ENCODE peak calls at places on chromosomes 16 and 17, in six cellular contexts. One of them, this sample, is unnamed.

GRCh38 chr16:12609937-12610699 is 193.6 kb downstream of the CPPED1 start:
- DNase-seq in mesenchymal stem cell: no peak
- DNase-seq in HL-60: no peak
- DNase-seq in GM12878: no peak
- DNase-seq in CD8-positive, alpha-beta T cell: no peak
- DNase-seq in ovary: no peak
- DNase-seq in this sample: no peak

GRCh38 chr17:80123791-80124190 is 22.4 kb downstream of the GAA start:
- DNase-seq in ovary: no peak
- DNase-seq in mesenchymal stem cell: no peak
- DNase-seq in GM12878: no peak
- DNase-seq in HL-60: no peak
- DNase-seq in CD8-positive, alpha-beta T cell: no peak
- DNase-seq in this sample: no peak

GRCh38 chr16:81709369-81709900 is 69.7 kb upstream of the PLCG2 start:
- DNase-seq in mesenchymal stem cell: no peak
- DNase-seq in ovary: no peak
- DNase-seq in CD8-positive, alpha-beta T cell: no peak
- DNase-seq in HL-60: no peak
- DNase-seq in GM12878: no peak
- DNase-seq in this sample: no peak

GRCh38 chr17:30199600-30199999 is 35.9 kb downstream of the SLC6A4 start:
- DNase-seq in mesenchymal stem cell: no peak
- DNase-seq in ovary: no peak
- DNase-seq in CD8-positive, alpha-beta T cell: no peak
- DNase-seq in HL-60: no peak
- DNase-seq in GM12878: no peak
- DNase-seq in this sample: no peak

GRCh38 chr16:15757630-15758251 is 99.1 kb downstream of the MYH11 start:
- DNase-seq in CD8-positive, alpha-beta T cell: no peak
- DNase-seq in mesenchymal stem cell: no peak
- DNase-seq in ovary: no peak
- DNase-seq in GM12878: no peak
- DNase-seq in HL-60: no peak
- DNase-seq in this sample: no peak

GRCh38 chr17:41176744-41177387 is 1.2 kb downstream of the KRTAP4-2 start:
- DNase-seq in GM12878: no peak
- DNase-seq in mesenchymal stem cell: no peak
- DNase-seq in ovary: no peak
- DNase-seq in CD8-positive, alpha-beta T cell: no peak
- DNase-seq in HL-60: no peak
- DNase-seq in this sample: no peak

GRCh38 chr17:76560036-76560876 is 20.4 kb downstream of the PRCD start:
- DNase-seq in HL-60: no peak
- DNase-seq in ovary: no peak
- DNase-seq in CD8-positive, alpha-beta T cell: no peak
- DNase-seq in mesenchymal stem cell: peak; percentile 29
- DNase-seq in GM12878: no peak
- DNase-seq in this sample: no peak

GRCh38 chr17:10292057-10292931 is 80.5 kb downstream of the MYH13 start:
- DNase-seq in GM12878: peak; percentile 20
- DNase-seq in mesenchymal stem cell: peak; percentile 38
- DNase-seq in CD8-positive, alpha-beta T cell: no peak
- DNase-seq in ovary: no peak
- DNase-seq in HL-60: no peak
- DNase-seq in this sample: peak; percentile 59

GRCh38 chr16:67183-67791 is 5.1 kb downstream of the RHBDF1 start:
- DNase-seq in CD8-positive, alpha-beta T cell: no peak
- DNase-seq in mesenchymal stem cell: no peak
- DNase-seq in ovary: no peak
- DNase-seq in HL-60: no peak
- DNase-seq in GM12878: no peak
- DNase-seq in this sample: no peak

GRCh38 chr17:65181237-65182061 is 44.3 kb downstream of the RGS9 start:
- DNase-seq in ovary: no peak
- DNase-seq in mesenchymal stem cell: no peak
- DNase-seq in GM12878: peak; percentile 90
- DNase-seq in HL-60: peak; percentile 16
- DNase-seq in CD8-positive, alpha-beta T cell: peak; percentile 13
- DNase-seq in this sample: no peak

GRCh38 chr16:70638814-70639792 is 7.3 kb upstream of the IL34 start:
- DNase-seq in GM12878: no peak
- DNase-seq in CD8-positive, alpha-beta T cell: no peak
- DNase-seq in ovary: peak; percentile 29
- DNase-seq in mesenchymal stem cell: peak; percentile 98
- DNase-seq in HL-60: no peak
- DNase-seq in this sample: peak; percentile 49
- H3K27ac ChIP-seq in GM12878: no peak overlapping the region
- H3K27ac ChIP-seq in CD8-positive, alpha-beta T cell: no peak overlapping the region
- H3K27ac ChIP-seq in ovary: no peak overlapping the region
- H3K27ac ChIP-seq in mesenchymal stem cell: no peak overlapping the region
- H3K27ac ChIP-seq in HL-60: no peak overlapping the region
- H3K27ac ChIP-seq in this sample: peak overlapping the region; percentile 40

GRCh38 chr16:1650131-1650530 is 27.9 kb upstream of the JPT2 start:
- DNase-seq in mesenchymal stem cell: no peak
- DNase-seq in HL-60: no peak
- DNase-seq in ovary: no peak
- DNase-seq in CD8-positive, alpha-beta T cell: no peak
- DNase-seq in GM12878: no peak
- DNase-seq in this sample: no peak
- H3K4me3 ChIP-seq in mesenchymal stem cell: no peak overlapping the region
- H3K4me3 ChIP-seq in HL-60: no peak overlapping the region
- H3K4me3 ChIP-seq in ovary: no peak overlapping the region
- H3K4me3 ChIP-seq in CD8-positive, alpha-beta T cell: no peak overlapping the region
- H3K4me3 ChIP-seq in GM12878: no peak overlapping the region
- H3K4me3 ChIP-seq in this sample: no peak overlapping the region

GRCh38 chr17:36641877-36642845 is 40.8 kb downstream of the MRM1 start:
- DNase-seq in ovary: no peak
- DNase-seq in CD8-positive, alpha-beta T cell: no peak
- DNase-seq in GM12878: no peak
- DNase-seq in HL-60: no peak
- DNase-seq in mesenchymal stem cell: no peak
- DNase-seq in this sample: no peak
- H3K27me3 ChIP-seq in ovary: no peaks in the 10 kb centered on the region
- H3K27me3 ChIP-seq in CD8-positive, alpha-beta T cell: peaks cover 27% of the 10 kb centered on the region
- H3K27me3 ChIP-seq in GM12878: peaks cover 18% of the 10 kb centered on the region
- H3K27me3 ChIP-seq in HL-60: peaks cover 42% of the 10 kb centered on the region
- H3K27me3 ChIP-seq in mesenchymal stem cell: peaks cover 98% of the 10 kb centered on the region
- H3K27me3 ChIP-seq in this sample: no peaks in the 10 kb centered on the region

GRCh38 chr17:82232876-82233785 is 4.3 kb downstream of the SLC16A3 start:
- DNase-seq in mesenchymal stem cell: no peak
- DNase-seq in CD8-positive, alpha-beta T cell: no peak
- DNase-seq in GM12878: no peak
- DNase-seq in ovary: no peak
- DNase-seq in HL-60: no peak
- DNase-seq in this sample: peak; percentile 23

GRCh38 chr17:82231312-82231561 is 2.4 kb downstream of the SLC16A3 start:
- DNase-seq in GM12878: no peak
- DNase-seq in mesenchymal stem cell: no peak
- DNase-seq in HL-60: peak; percentile 77
- DNase-seq in ovary: no peak
- DNase-seq in CD8-positive, alpha-beta T cell: no peak
- DNase-seq in this sample: no peak

GRCh38 chr17:82230627-82231311 is 1.9 kb downstream of the SLC16A3 start:
- DNase-seq in mesenchymal stem cell: peak; percentile 85
- DNase-seq in ovary: peak; percentile 83
- DNase-seq in HL-60: peak; percentile 77
- DNase-seq in GM12878: no peak
- DNase-seq in CD8-positive, alpha-beta T cell: peak; percentile 54
- DNase-seq in this sample: peak; percentile 82

GRCh38 chr17:82232322-82232785 is 3.5 kb downstream of the SLC16A3 start:
- DNase-seq in mesenchymal stem cell: no peak
- DNase-seq in HL-60: peak; percentile 64
- DNase-seq in GM12878: no peak
- DNase-seq in CD8-positive, alpha-beta T cell: no peak
- DNase-seq in ovary: no peak
- DNase-seq in this sample: no peak

DNA sequence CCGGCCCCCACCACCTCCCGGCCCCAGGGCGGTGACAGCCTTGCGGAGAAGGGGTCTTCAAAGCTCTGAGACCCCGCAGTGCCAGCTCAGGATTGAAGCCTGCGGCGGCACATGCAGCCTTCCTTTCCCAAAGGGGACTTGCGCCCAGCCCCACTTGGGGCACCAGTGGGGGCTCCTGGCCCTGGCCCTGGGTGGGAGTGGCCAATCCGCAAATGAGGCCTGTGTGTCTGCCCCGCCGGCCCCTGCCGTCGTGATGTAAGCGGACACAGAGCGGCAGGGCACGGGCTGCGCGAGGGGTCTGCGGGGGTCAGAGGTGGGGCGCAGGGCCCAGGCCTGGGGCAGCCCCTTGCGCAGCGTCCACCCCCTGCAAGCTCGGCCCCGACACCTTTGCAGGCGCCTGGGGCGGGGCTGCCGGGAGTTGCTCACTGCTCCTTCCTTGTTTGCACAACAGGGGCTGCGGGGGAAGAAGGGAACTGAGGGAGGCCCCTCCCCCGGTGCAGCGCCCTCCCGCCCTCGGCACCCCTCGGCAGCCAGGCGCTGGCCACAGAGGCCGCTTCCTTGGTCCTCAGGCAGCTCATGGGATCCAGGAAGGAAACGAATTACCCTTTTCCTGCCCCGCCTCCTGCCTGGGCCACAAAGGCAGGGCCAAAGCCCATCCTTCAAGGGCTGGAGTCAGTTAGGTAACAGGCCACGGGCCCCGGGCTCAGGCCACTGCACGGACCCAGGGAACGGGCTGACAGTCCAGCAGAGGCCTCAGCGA is 2.9 kb downstream of the SLC16A3 start:
- DNase-seq in mesenchymal stem cell: peak; percentile 84
- DNase-seq in CD8-positive, alpha-beta T cell: peak; percentile 42
- DNase-seq in ovary: peak; percentile 74
- DNase-seq in HL-60: peak; percentile 92
- DNase-seq in GM12878: no peak
- DNase-seq in this sample: peak; percentile 89
- H3K27ac ChIP-seq in mesenchymal stem cell: peak overlapping the region; percentile 10
- H3K27ac ChIP-seq in CD8-positive, alpha-beta T cell: no peak overlapping the region
- H3K27ac ChIP-seq in ovary: peak overlapping the region; percentile 53
- H3K27ac ChIP-seq in HL-60: peak overlapping the region; percentile 94
- H3K27ac ChIP-seq in GM12878: peak overlapping the region; percentile 73
- H3K27ac ChIP-seq in this sample: peak overlapping the region; percentile 83

GRCh38 chr16:68367891-68368601 is 57.2 kb downstream of the PRMT7 start:
- DNase-seq in mesenchymal stem cell: no peak
- DNase-seq in HL-60: no peak
- DNase-seq in GM12878: no peak
- DNase-seq in CD8-positive, alpha-beta T cell: no peak
- DNase-seq in ovary: no peak
- DNase-seq in this sample: no peak

GRCh38 chr16:68367034-68367433 is 56.2 kb downstream of the PRMT7 start:
- DNase-seq in ovary: no peak
- DNase-seq in CD8-positive, alpha-beta T cell: peak; percentile 44
- DNase-seq in GM12878: no peak
- DNase-seq in HL-60: no peak
- DNase-seq in mesenchymal stem cell: peak; percentile 26
- DNase-seq in this sample: no peak

GRCh38 chr16:68368602-68368944 is 57.8 kb downstream of the PRMT7 start:
- DNase-seq in mesenchymal stem cell: no peak
- DNase-seq in HL-60: no peak
- DNase-seq in CD8-positive, alpha-beta T cell: no peak
- DNase-seq in ovary: no peak
- DNase-seq in GM12878: no peak
- DNase-seq in this sample: no peak

GRCh38 chr16:68366062-68366461 is 55.2 kb downstream of the PRMT7 start:
- DNase-seq in mesenchymal stem cell: no peak
- DNase-seq in CD8-positive, alpha-beta T cell: no peak
- DNase-seq in HL-60: no peak
- DNase-seq in ovary: no peak
- DNase-seq in GM12878: no peak
- DNase-seq in this sample: no peak

GRCh38 chr16:68367440-68367839 is 56.6 kb downstream of the PRMT7 start:
- DNase-seq in mesenchymal stem cell: no peak
- DNase-seq in CD8-positive, alpha-beta T cell: no peak
- DNase-seq in ovary: no peak
- DNase-seq in HL-60: no peak
- DNase-seq in GM12878: no peak
- DNase-seq in this sample: no peak
- H3K4me3 ChIP-seq in mesenchymal stem cell: no peak overlapping the region
- H3K4me3 ChIP-seq in CD8-positive, alpha-beta T cell: no peak overlapping the region
- H3K4me3 ChIP-seq in ovary: no peak overlapping the region
- H3K4me3 ChIP-seq in HL-60: no peak overlapping the region
- H3K4me3 ChIP-seq in GM12878: no peak overlapping the region
- H3K4me3 ChIP-seq in this sample: no peak overlapping the region

GRCh38 chr16:23232806-23233205 is 50.3 kb downstream of the SCNN1G start:
- DNase-seq in mesenchymal stem cell: no peak
- DNase-seq in ovary: no peak
- DNase-seq in CD8-positive, alpha-beta T cell: no peak
- DNase-seq in HL-60: no peak
- DNase-seq in GM12878: no peak
- DNase-seq in this sample: no peak

GRCh38 chr16:23235176-23235575 is 52.6 kb downstream of the SCNN1G start:
- DNase-seq in ovary: no peak
- DNase-seq in CD8-positive, alpha-beta T cell: no peak
- DNase-seq in mesenchymal stem cell: no peak
- DNase-seq in GM12878: no peak
- DNase-seq in HL-60: no peak
- DNase-seq in this sample: no peak

GRCh38 chr16:23240994-23241393 is 58.4 kb downstream of the SCNN1G start:
- DNase-seq in mesenchymal stem cell: no peak
- DNase-seq in ovary: no peak
- DNase-seq in GM12878: no peak
- DNase-seq in CD8-positive, alpha-beta T cell: no peak
- DNase-seq in HL-60: no peak
- DNase-seq in this sample: no peak

DNA sequence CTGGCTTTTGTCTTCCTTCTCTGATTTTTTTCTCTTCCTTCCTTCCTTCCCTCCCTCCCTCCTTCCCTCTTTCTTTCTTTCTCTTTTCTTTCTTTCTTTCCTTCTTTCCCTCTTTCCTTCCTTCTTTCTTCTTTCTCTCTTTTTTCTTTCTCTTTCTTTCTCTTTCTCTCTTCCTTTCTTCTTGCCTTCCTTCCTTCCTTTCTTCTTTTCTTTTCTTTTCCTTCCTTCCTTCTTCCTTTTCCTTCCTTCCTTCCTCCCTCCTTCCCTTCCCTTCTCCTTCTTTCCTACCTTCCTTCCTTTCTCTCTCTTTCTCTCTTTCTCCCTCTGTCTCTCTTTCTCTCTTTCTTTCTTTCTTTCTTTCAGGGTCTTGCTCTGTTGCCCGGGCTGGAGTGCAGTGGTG is 54.4 kb downstream of the SCNN1G start:
- DNase-seq in HL-60: no peak
- DNase-seq in mesenchymal stem cell: no peak
- DNase-seq in CD8-positive, alpha-beta T cell: no peak
- DNase-seq in GM12878: no peak
- DNase-seq in ovary: no peak
- DNase-seq in this sample: no peak
- H3K27me3 ChIP-seq in HL-60: no peaks in the 10 kb centered on the region
- H3K27me3 ChIP-seq in mesenchymal stem cell: no peaks in the 10 kb centered on the region
- H3K27me3 ChIP-seq in CD8-positive, alpha-beta T cell: no peaks in the 10 kb centered on the region
- H3K27me3 ChIP-seq in GM12878: no peaks in the 10 kb centered on the region
- H3K27me3 ChIP-seq in ovary: no peaks in the 10 kb centered on the region
- H3K27me3 ChIP-seq in this sample: no peaks in the 10 kb centered on the region

GRCh38 chr17:78884876-78885667 is 17.9 kb downstream of the CEP295NL start:
- DNase-seq in CD8-positive, alpha-beta T cell: no peak
- DNase-seq in ovary: no peak
- DNase-seq in HL-60: no peak
- DNase-seq in mesenchymal stem cell: no peak
- DNase-seq in GM12878: no peak
- DNase-seq in this sample: no peak
- H3K27ac ChIP-seq in CD8-positive, alpha-beta T cell: no peak overlapping the region
- H3K27ac ChIP-seq in ovary: peak overlapping the region; percentile 70
- H3K27ac ChIP-seq in HL-60: peak overlapping the region; percentile 93
- H3K27ac ChIP-seq in mesenchymal stem cell: no peak overlapping the region
- H3K27ac ChIP-seq in GM12878: no peak overlapping the region
- H3K27ac ChIP-seq in this sample: peak overlapping the region; percentile 89

This sample was measured in uterus.